ENCODE peak calls at places on chromosomes 3 and 15, in seven cellular contexts. G is AG04449; H is activated CD4-positive, alpha-beta T cell treated with anti-CD3 and anti-CD28 coated beads, Interleukin-2, amount 50 U/mL, for 24 hours; Q is cardiac muscle cell; U is activated CD4-positive, CD25-positive, alpha-beta regulatory T cell; R is CD8-positive, alpha-beta T cell; J is mesendoderm. N is an unnamed sample.
A peak's percentile ranks its signal among the peaks of the same experiment; 100 is the strongest.

GRCh38 chr15:64525828-64526530 is 65.6 kb downstream of the ZNF609 start:
- DNase-seq in H (no peak), R (no peak), Q (no peak), J (no peak), U (no peak), G (no peak), N (no peak)

GRCh38 chr3:183430325-183430957 is 2.0 kb upstream of the MCF2L2 start:
- DNase-seq in Q (no peak), J (peak; percentile 82), H (no peak), G (no peak), R (no peak), U (no peak), N (no peak)

GRCh38 chr3:27708246-27708645 is 13.9 kb downstream of the EOMES start:
- DNase-seq in G (no peak), R (no peak), J (no peak), H (no peak), Q (no peak), U (no peak), N (no peak)

GRCh38 chr15:68278345-68279217 is 1.0 kb downstream of the FEM1B start:
- DNase-seq in R (no peak), J (peak; percentile 55), G (no peak), Q (peak; percentile 24), U (no peak), H (no peak), N (no peak)

GRCh38 chr15:75358771-75359536 is 9.5 kb downstream of the MAN2C1 start:
- DNase-seq in Q (no peak), U (no peak), R (no peak), G (no peak), H (no peak), J (no peak), N (no peak)

GRCh38 chr3:55329849-55330248 is 157.3 kb downstream of the WNT5A start:
- DNase-seq in H (no peak), J (no peak), U (no peak), G (peak; percentile 94), Q (peak; percentile 69), R (no peak), N (no peak)

GRCh38 chr3:148998715-148999413 is 7.5 kb downstream of the GYG1 start:
- DNase-seq in U (no peak), R (no peak), G (no peak), J (no peak), Q (no peak), H (no peak), N (no peak)

GRCh38 chr3:123859177-123859576 is 25.0 kb downstream of the MYLK start:
- DNase-seq in G (peak; percentile 24), H (no peak), U (no peak), Q (no peak), R (no peak), J (no peak), N (no peak)

GRCh38 chr15:63456253-63456652 is 48.1 kb upstream of the USP3 start:
- DNase-seq in H (no peak), G (no peak), J (no peak), Q (no peak), U (no peak), R (no peak), N (no peak)

GRCh38 chr3:63967675-63968611 is 55.4 kb downstream of the PSMD6 start:
- DNase-seq in G (no peak), U (no peak), Q (peak; percentile 86), H (no peak), R (peak; percentile 72), J (no peak), N (no peak)

GRCh38 chr3:29171583-29171990 is 109.3 kb upstream of the RBMS3 start:
- DNase-seq in Q (peak; percentile 59), R (no peak), H (no peak), J (no peak), U (no peak), G (no peak), N (no peak)

GRCh38 chr15:63908986-63909385 is 75.2 kb upstream of the HERC1 start:
- DNase-seq in Q (no peak), R (no peak), H (no peak), G (no peak), U (no peak), J (no peak), N (no peak)

GRCh38 chr3:146513386-146514051 is 30.9 kb downstream of the PLSCR1 start:
- DNase-seq in G (no peak), Q (no peak), H (no peak), R (no peak), U (no peak), J (no peak), N (no peak)

GRCh38 chr15:48794697-48795134 is 16.2 kb downstream of the CEP152 start:
- DNase-seq in J (no peak), R (no peak), H (no peak), U (no peak), Q (peak; percentile 47), G (no peak), N (no peak)

GRCh38 chr3:120432105-120432860 is 18.5 kb downstream of the FSTL1 start:
- DNase-seq in R (no peak), G (peak; percentile 84), U (no peak), Q (peak; percentile 96), J (peak; percentile 97), H (no peak), N (no peak)

GRCh38 chr15:81809543-81809942 is 236.3 kb downstream of the MEX3B start:
- DNase-seq in Q (peak; percentile 16), H (no peak), J (peak; percentile 74), R (no peak), G (no peak), U (no peak), N (no peak)

GRCh38 chr3:47658444-47658843 is 79.8 kb upstream of the CSPG5 start:
- DNase-seq in U (no peak), J (no peak), R (no peak), H (no peak), Q (no peak), G (no peak), N (no peak)

GRCh38 chr15:100601158-100601557 is 826 bp downstream of the LINS1 start:
- DNase-seq in J (peak; percentile 19), G (no peak), Q (peak; percentile 16), U (no peak), H (no peak), R (no peak), N (no peak)

GRCh38 chr15:71052356-71052755 is 62.9 kb upstream of the THSD4 start:
- DNase-seq in G (peak; percentile 79), H (no peak), R (no peak), U (no peak), Q (peak; percentile 72), J (no peak), N (no peak)

GRCh38 chr3:127420825-127421224 is 133.0 kb upstream of the PRR20G start:
- DNase-seq in J (peak; percentile 54), U (no peak), R (no peak), H (no peak), G (no peak), Q (no peak), N (no peak)

GRCh38 chr15:74193305-74193718 is 9.3 kb downstream of the STRA6 start:
- DNase-seq in J (no peak), R (no peak), U (no peak), Q (peak; percentile 81), H (no peak), G (no peak), N (no peak)

GRCh38 chr3:45552031-45552772 is 42.3 kb upstream of the LIMD1 start:
- DNase-seq in H (no peak), Q (peak; percentile 5), R (no peak), U (no peak), J (no peak), G (no peak), N (no peak)

GRCh38 chr3:70049761-70050160 is 50.2 kb downstream of the SAMMSON start:
- DNase-seq in G (no peak), U (no peak), J (no peak), Q (peak; percentile 61), R (no peak), H (no peak), N (no peak)

GRCh38 chr3:57098418-57099310 is 38.2 kb downstream of the SPATA12 start:
- DNase-seq in Q (no peak), U (no peak), R (no peak), H (no peak), J (no peak), G (no peak), N (no peak)

GRCh38 chr3:38613426-38613825 is 36.1 kb downstream of the SCN5A start:
- DNase-seq in H (no peak), J (no peak), G (no peak), R (no peak), Q (no peak), U (no peak), N (no peak)

GRCh38 chr15:77568960-77569646 is 63.6 kb downstream of the LINGO1 start:
- DNase-seq in Q (peak; percentile 65), J (no peak), G (no peak), H (no peak), R (no peak), U (no peak), N (peak; percentile 27)

GRCh38 chr3:154235330-154235729 is 89.0 kb downstream of the DHX36 start:
- DNase-seq in Q (no peak), G (peak; percentile 4), R (no peak), J (peak; percentile 67), H (no peak), U (no peak), N (no peak)

N was measured in breast epithelium.